ENCODE peak calls at places on chromosomes 6 and 20, in six cellular contexts. M is Peyer's patch, Q is upper lobe of left lung, J is body of pancreas, Z is esophagus squamous epithelium, V is A549. X is an unnamed sample.

GRCh38 chr6:158047120-158047518 is 65.5 kb downstream of the SYNJ2 start:
- DNase-seq in M (peak), Q (no peak), J (no peak), Z (no peak), V (no peak), X (no peak)

GRCh38 chr6:160260283-160261119 is 1.9 kb upstream of the SLC22A2 start:
- DNase-seq in M (no peak), Q (no peak), J (no peak), Z (no peak), V (no peak), X (no peak)

GRCh38 chr6:17505062-17505476 is 95.0 kb upstream of the FAM8A1 start:
- DNase-seq in M (no peak), Q (no peak), J (no peak), Z (no peak), V (peak), X (no peak)

GRCh38 chr20:38255389-38255788 is 5.1 kb downstream of the KIAA1755 start:
- DNase-seq in M (no peak), Q (no peak), J (no peak), Z (no peak), V (no peak), X (no peak)

GRCh38 chr6:10528170-10528981 is 7.2 kb downstream of the GCNT2 start:
- DNase-seq in M (peak), Q (no peak), J (peak), Z (no peak), V (peak), X (no peak)

GRCh38 chr20:57381596-57382503 is 9.3 kb upstream of the RBM38 start:
- DNase-seq in M (peak), Q (peak), J (peak), Z (no peak), V (peak), X (peak)

GRCh38 chr6:148760568-148761531 is 14.0 kb downstream of the UST start:
- DNase-seq in M (no peak), Q (peak), J (peak), Z (peak), V (no peak), X (peak)

GRCh38 chr20:39310363-39311037 is 348.4 kb downstream of the DHX35 start:
- DNase-seq in M (no peak), Q (peak), J (no peak), Z (no peak), V (no peak), X (no peak)

GRCh38 chr6:108622601-108623335 is 62.1 kb downstream of the FOXO3 start:
- DNase-seq in M (no peak), Q (no peak), J (no peak), Z (no peak), V (no peak), X (peak)

GRCh38 chr20:43766395-43766794 is 39.6 kb upstream of the GTSF1L start:
- DNase-seq in M (no peak), Q (peak), J (no peak), Z (no peak), V (no peak), X (no peak)

GRCh38 chr6:142953373-142954273 is 8.6 kb upstream of the HIVEP2 start:
- DNase-seq in M (no peak), Q (no peak), J (peak), Z (no peak), V (no peak), X (no peak)

GRCh38 chr20:45995213-45996097 is 13.3 kb upstream of the MMP9 start:
- DNase-seq in M (peak), Q (no peak), J (no peak), Z (no peak), V (no peak), X (no peak)

GRCh38 chr6:1016329-1017302 is 295.3 kb upstream of the FOXQ1 start:
- DNase-seq in M (no peak), Q (no peak), J (peak), Z (no peak), V (no peak), X (no peak)

GRCh38 chr6:1015819-1016218 is 296.1 kb upstream of the FOXQ1 start:
- DNase-seq in M (no peak), Q (no peak), J (peak), Z (no peak), V (no peak), X (no peak)

GRCh38 chr6:1009041-1009440 is 302.9 kb upstream of the FOXQ1 start:
- DNase-seq in M (no peak), Q (no peak), J (no peak), Z (no peak), V (no peak), X (no peak)

GRCh38 chr6:1014431-1014807 is 297.5 kb upstream of the FOXQ1 start:
- DNase-seq in M (no peak), Q (no peak), J (no peak), Z (no peak), V (no peak), X (no peak)

DNA sequence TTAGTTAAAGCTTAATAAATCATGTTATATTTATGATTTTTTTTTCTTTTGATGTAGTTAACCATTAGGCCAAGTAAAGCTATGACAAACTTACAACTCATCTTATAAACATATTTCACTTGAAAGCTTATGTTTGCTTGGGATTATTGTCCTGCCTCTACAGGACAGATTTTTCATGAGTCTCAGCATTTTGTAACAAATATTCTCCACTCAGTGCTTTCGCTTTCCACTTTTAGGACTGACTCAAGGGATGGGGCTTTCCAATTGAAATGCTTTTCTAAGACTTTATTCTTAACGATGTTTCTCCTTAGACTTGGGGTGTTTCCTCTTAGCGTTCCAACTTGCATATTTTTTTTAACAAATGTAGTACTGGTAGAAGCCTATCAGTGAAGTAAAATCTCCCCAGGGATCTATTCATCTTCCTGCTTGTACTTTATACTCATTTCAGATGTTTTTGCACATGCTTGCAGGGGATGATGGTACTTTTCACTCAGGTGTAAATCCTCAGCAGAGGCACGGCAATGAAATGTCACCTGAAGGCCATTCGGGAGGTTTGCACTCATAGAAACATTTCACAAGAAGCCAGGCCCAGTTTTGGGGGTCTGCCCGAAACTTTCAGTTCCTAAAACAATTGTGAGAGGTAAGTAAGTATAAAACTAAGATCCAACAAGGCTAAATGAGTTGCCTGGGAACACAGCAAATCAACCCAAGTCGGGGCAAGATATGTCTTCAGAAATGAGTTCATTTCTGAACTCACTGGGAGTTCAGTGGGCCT is 298.1 kb upstream of the FOXQ1 start:
- DNase-seq in M (no peak), Q (no peak), J (no peak), Z (no peak), V (no peak), X (no peak)
- TF ChIP-seq POLR2A in M (no peak), Q (no peak), J (no peak), Z (no peak), V (no peak), X (no peak)

GRCh38 chr6:117602151-117602898 is at the start of gene GOPC:
- DNase-seq in M (peak), Q (peak), J (peak), Z (peak), V (peak), X (peak)
- TF ChIP-seq POLR2A in M (peak), Q (peak), J (peak), Z (no peak), V (peak), X (peak)

DNA sequence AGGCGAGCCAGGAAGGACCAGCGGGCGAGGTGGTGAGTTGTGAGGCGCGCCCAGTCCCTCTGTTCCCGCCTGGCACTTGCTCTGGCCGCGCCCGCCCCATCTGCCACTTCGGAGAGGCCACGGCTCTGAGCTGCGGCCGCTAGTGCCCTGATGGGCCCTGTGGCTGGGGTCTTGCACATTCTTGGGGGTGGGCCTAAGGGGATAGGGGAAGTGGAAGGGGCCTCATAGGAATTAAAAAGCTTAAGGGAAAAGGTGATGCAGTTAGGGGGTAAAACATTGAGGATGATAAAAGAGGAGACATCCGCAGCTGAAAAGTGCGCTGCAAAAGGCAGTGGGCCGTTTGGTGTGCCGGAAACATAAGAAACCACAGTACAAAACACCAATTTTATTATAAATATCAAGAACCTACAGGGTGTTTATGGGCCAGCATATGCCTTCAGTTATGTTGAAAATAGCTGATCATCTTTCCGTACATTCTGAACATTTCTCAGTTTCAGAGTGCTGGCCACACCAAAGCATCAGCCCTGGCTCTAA is 1.1 kb upstream of the PSMB8 start:
- DNase-seq in M (no peak), Q (peak), J (no peak), Z (no peak), V (no peak), X (no peak)
- TF ChIP-seq POLR2A in M (no peak), Q (no peak), J (no peak), Z (no peak), V (no peak), X (no peak)

DNA sequence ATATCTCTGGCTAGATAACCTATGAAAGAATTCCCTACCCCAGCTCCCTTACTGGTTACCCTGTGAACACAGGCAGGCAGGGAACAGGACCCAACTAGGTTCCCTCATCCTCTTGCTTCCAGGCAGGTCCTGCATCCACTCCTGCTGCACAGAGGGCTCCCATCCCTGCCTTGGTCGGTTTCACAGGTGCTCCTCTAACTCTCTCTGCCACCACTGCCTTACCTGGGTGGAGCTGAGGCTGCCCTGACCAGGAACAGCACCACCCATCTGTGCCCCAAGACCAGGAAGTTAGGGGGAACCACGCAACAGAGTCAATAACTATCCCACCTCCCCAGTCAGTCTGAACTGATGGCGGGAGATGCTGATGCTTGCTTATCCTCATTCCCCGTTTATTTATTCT is 37.0 kb upstream of the HLA-A start:
- DNase-seq in M (no peak), Q (no peak), J (no peak), Z (no peak), V (no peak), X (no peak)
- TF ChIP-seq POLR2A in M (no peak), Q (no peak), J (no peak), Z (no peak), V (no peak), X (no peak)

GRCh38 chr20:25195014-25195961 is at the start of gene ENTPD6:
- DNase-seq in M (peak), Q (peak), J (peak), Z (peak), V (peak), X (peak)
- TF ChIP-seq POLR2A in M (peak), Q (peak), J (peak), Z (no peak), V (peak), X (peak)

GRCh38 chr20:64038579-64039292 is 2.8 kb downstream of the C20orf204 start:
- DNase-seq in M (peak), Q (peak), J (peak), Z (no peak), V (peak), X (peak)
- TF ChIP-seq POLR2A in M (no peak), Q (no peak), J (no peak), Z (no peak), V (peak), X (no peak)

GRCh38 chr20:19973920-19974620 is 43.1 kb upstream of the NAA20 start:
- DNase-seq in M (no peak), Q (no peak), J (peak), Z (no peak), V (no peak), X (peak)

GRCh38 chr20:19976595-19977372 is 40.4 kb upstream of the NAA20 start:
- DNase-seq in M (no peak), Q (peak), J (peak), Z (no peak), V (peak), X (peak)

GRCh38 chr20:19975436-19975799 is 41.7 kb upstream of the NAA20 start:
- DNase-seq in M (no peak), Q (no peak), J (peak), Z (no peak), V (peak), X (peak)

GRCh38 chr20:19975901-19976300 is 41.3 kb upstream of the NAA20 start:
- DNase-seq in M (no peak), Q (no peak), J (peak), Z (no peak), V (peak), X (no peak)

DNA sequence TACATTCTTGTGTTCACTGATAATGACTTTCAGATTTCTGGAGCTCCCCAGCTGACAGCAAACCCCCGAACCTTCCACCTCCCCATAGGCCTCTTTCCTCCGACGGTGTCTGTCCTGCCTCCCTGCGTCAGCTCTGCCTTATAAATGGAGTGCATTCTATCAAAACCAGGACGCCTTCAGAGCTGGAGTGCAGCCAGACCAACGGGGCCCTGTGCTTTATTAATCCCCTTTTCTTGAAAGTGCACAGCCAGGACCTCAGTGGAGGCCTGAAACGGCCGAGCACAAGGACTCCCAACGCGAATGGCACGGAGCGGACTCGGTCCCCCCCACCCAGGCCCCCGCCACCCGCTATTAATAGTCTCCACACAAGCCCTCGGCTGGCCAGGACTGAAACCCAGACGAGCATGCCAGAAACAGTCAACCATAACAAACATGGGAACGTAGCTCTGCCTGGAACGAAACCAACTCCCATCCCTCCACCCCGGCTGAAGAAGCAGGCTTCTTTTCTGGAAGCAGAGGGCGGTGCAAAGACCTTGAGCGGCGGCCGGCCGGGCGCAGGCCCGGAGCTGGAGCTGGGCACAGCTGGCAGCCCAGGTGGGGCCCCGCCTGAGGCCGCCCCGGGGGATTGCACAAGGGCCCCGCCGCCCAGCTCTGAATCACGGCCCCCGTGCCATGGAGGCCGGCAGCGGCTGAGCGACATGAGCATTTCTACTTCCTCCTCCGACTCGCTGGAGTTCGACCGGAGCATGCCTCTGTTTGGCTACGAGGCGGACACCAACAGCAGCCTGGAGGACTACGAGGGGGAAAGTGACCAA is 42.3 kb upstream of the NAA20 start:
- DNase-seq in M (peak), Q (peak), J (peak), Z (no peak), V (peak), X (peak)
- TF ChIP-seq POLR2A in M (no peak), Q (peak), J (peak), Z (no peak), V (peak), X (peak)

X was measured in H54.